ENCODE peak calls at places on chromosome 21, in six cellular contexts. One of them, this sample, is unnamed.

GRCh38 chr21:14382486-14382834 is 486 bp downstream of the HSPA13 start:
- DNase-seq in AG09319: no peak
- DNase-seq in prostate gland: no peak
- DNase-seq in foreskin fibroblast: no peak
- DNase-seq in K562: no peak
- DNase-seq in B cell: no peak
- DNase-seq in this sample: no peak

GRCh38 chr21:14259669-14260458 is 43.9 kb downstream of the RBM11 start:
- DNase-seq in AG09319: peak
- DNase-seq in prostate gland: no peak
- DNase-seq in foreskin fibroblast: peak
- DNase-seq in K562: peak
- DNase-seq in B cell: peak
- DNase-seq in this sample: no peak

GRCh38 chr21:21807598-21807903 is 809.3 kb downstream of the NCAM2 start:
- DNase-seq in AG09319: no peak
- DNase-seq in prostate gland: no peak
- DNase-seq in foreskin fibroblast: no peak
- DNase-seq in K562: no peak
- DNase-seq in B cell: no peak
- DNase-seq in this sample: no peak

GRCh38 chr21:15793109-15793508 is 63.3 kb downstream of the USP25 start:
- DNase-seq in AG09319: no peak
- DNase-seq in prostate gland: no peak
- DNase-seq in foreskin fibroblast: no peak
- DNase-seq in K562: no peak
- DNase-seq in B cell: no peak
- DNase-seq in this sample: no peak

GRCh38 chr21:28884481-28884880 is 108.2 kb downstream of the LTN1 start:
- DNase-seq in AG09319: no peak
- DNase-seq in prostate gland: no peak
- DNase-seq in foreskin fibroblast: no peak
- DNase-seq in K562: no peak
- DNase-seq in B cell: peak
- DNase-seq in this sample: no peak

GRCh38 chr21:28226563-28226962 is 766.1 kb downstream of the LTN1 start:
- DNase-seq in AG09319: no peak
- DNase-seq in prostate gland: no peak
- DNase-seq in foreskin fibroblast: no peak
- DNase-seq in K562: no peak
- DNase-seq in B cell: no peak
- DNase-seq in this sample: no peak

GRCh38 chr21:14438204-14438603 is 55.3 kb upstream of the HSPA13 start:
- DNase-seq in AG09319: no peak
- DNase-seq in prostate gland: no peak
- DNase-seq in foreskin fibroblast: no peak
- DNase-seq in K562: no peak
- DNase-seq in B cell: no peak
- DNase-seq in this sample: no peak

GRCh38 chr21:33492571-33492970 is 1.1 kb upstream of the DNAJC28 start:
- DNase-seq in AG09319: no peak
- DNase-seq in prostate gland: no peak
- DNase-seq in foreskin fibroblast: peak
- DNase-seq in K562: no peak
- DNase-seq in B cell: no peak
- DNase-seq in this sample: no peak

GRCh38 chr21:24290151-24290833 is 1317.0 kb downstream of the MRPL39 start:
- DNase-seq in AG09319: no peak
- DNase-seq in prostate gland: no peak
- DNase-seq in foreskin fibroblast: no peak
- DNase-seq in K562: no peak
- DNase-seq in B cell: no peak
- DNase-seq in this sample: no peak

GRCh38 chr21:28793043-28793442 is 199.6 kb downstream of the LTN1 start:
- DNase-seq in AG09319: no peak
- DNase-seq in prostate gland: no peak
- DNase-seq in foreskin fibroblast: peak
- DNase-seq in K562: no peak
- DNase-seq in B cell: no peak
- DNase-seq in this sample: no peak

GRCh38 chr21:36909423-36909822 is 57.0 kb downstream of the HLCS start:
- DNase-seq in AG09319: no peak
- DNase-seq in prostate gland: no peak
- DNase-seq in foreskin fibroblast: no peak
- DNase-seq in K562: no peak
- DNase-seq in B cell: no peak
- DNase-seq in this sample: no peak

GRCh38 chr21:23900727-23901126 is 1706.6 kb downstream of the MRPL39 start:
- DNase-seq in AG09319: no peak
- DNase-seq in prostate gland: no peak
- DNase-seq in foreskin fibroblast: no peak
- DNase-seq in K562: no peak
- DNase-seq in B cell: no peak
- DNase-seq in this sample: no peak

GRCh38 chr21:14725219-14725618 is 179.1 kb upstream of the SAMSN1 start:
- DNase-seq in AG09319: no peak
- DNase-seq in prostate gland: no peak
- DNase-seq in foreskin fibroblast: no peak
- DNase-seq in K562: no peak
- DNase-seq in B cell: no peak
- DNase-seq in this sample: no peak

GRCh38 chr21:32329331-32329730 is 30.7 kb downstream of the MRAP start:
- DNase-seq in AG09319: no peak
- DNase-seq in prostate gland: no peak
- DNase-seq in foreskin fibroblast: peak
- DNase-seq in K562: no peak
- DNase-seq in B cell: no peak
- DNase-seq in this sample: no peak

GRCh38 chr21:33039542-33039941 is 13.8 kb downstream of the OLIG2 start:
- DNase-seq in AG09319: no peak
- DNase-seq in prostate gland: no peak
- DNase-seq in foreskin fibroblast: no peak
- DNase-seq in K562: no peak
- DNase-seq in B cell: no peak
- DNase-seq in this sample: no peak

GRCh38 chr21:36120304-36120902 is 14.5 kb upstream of the CBR3 start:
- DNase-seq in AG09319: no peak
- DNase-seq in prostate gland: no peak
- DNase-seq in foreskin fibroblast: no peak
- DNase-seq in K562: no peak
- DNase-seq in B cell: no peak
- DNase-seq in this sample: no peak

GRCh38 chr21:16199539-16199938 is 469.8 kb downstream of the USP25 start:
- DNase-seq in AG09319: no peak
- DNase-seq in prostate gland: no peak
- DNase-seq in foreskin fibroblast: no peak
- DNase-seq in K562: no peak
- DNase-seq in B cell: no peak
- DNase-seq in this sample: no peak

GRCh38 chr21:37742532-37742931 is 173.7 kb downstream of the KCNJ6 start:
- DNase-seq in AG09319: no peak
- DNase-seq in prostate gland: no peak
- DNase-seq in foreskin fibroblast: peak
- DNase-seq in K562: no peak
- DNase-seq in B cell: no peak
- DNase-seq in this sample: no peak

DNA sequence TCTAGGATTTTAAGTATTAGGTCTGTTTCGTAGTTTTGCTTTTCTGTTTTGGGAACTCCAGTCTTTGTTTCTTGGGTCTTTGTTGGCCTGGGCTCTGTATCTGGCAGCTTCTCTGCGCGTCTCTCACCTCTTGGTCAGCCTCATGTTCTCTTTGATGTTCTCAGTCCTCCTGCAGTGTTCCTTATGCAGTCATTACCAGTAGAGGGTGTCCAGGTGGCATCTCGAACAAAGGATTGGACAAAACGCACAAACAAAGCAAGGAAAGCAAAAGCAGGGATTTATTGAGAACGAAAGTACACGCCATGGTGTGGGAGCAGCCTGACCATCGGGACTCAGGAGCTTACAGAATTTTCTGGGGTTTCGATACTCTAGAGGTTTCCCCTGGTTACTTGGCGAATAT is 133.7 kb upstream of the COL6A1 start:
- DNase-seq in AG09319: no peak
- DNase-seq in prostate gland: no peak
- DNase-seq in foreskin fibroblast: no peak
- DNase-seq in K562: no peak
- DNase-seq in B cell: no peak
- DNase-seq in this sample: no peak
- TF ChIP-seq CTCF in AG09319: no peak
- TF ChIP-seq CTCF in prostate gland: no peak
- TF ChIP-seq CTCF in foreskin fibroblast: no peak
- TF ChIP-seq CTCF in K562: no peak
- TF ChIP-seq CTCF in B cell: no peak
- TF ChIP-seq CTCF in this sample: no peak

DNA sequence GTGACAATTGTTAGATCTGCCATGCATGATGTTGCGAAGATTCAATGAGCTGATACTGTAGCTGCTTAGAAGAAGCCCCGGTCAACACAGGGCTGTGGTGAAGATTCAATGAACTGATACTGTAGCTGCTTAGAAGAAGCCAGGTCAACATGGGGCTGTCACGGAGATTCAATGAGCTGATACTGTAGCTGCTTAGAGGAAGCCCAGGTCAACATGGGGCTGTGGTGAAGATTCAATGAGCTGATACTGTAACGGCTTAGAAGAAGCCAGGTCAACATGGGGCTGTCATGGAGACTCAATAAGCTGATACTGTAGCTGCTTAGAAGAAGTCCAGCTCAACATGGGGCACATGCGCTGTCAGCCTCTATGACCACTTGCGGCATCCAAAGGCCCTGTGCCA is 18.8 kb upstream of the BACE2 start:
- DNase-seq in AG09319: no peak
- DNase-seq in prostate gland: no peak
- DNase-seq in foreskin fibroblast: no peak
- DNase-seq in K562: no peak
- DNase-seq in B cell: no peak
- DNase-seq in this sample: no peak
- TF ChIP-seq CTCF in AG09319: no peak
- TF ChIP-seq CTCF in prostate gland: no peak
- TF ChIP-seq CTCF in foreskin fibroblast: no peak
- TF ChIP-seq CTCF in K562: no peak
- TF ChIP-seq CTCF in B cell: no peak
- TF ChIP-seq CTCF in this sample: no peak

GRCh38 chr21:44377922-44378645 is 24.7 kb downstream of the TRPM2 start:
- DNase-seq in AG09319: no peak
- DNase-seq in prostate gland: no peak
- DNase-seq in foreskin fibroblast: no peak
- DNase-seq in K562: no peak
- DNase-seq in B cell: no peak
- DNase-seq in this sample: no peak

GRCh38 chr21:44375686-44376320 is 22.4 kb downstream of the TRPM2 start:
- DNase-seq in AG09319: no peak
- DNase-seq in prostate gland: no peak
- DNase-seq in foreskin fibroblast: no peak
- DNase-seq in K562: no peak
- DNase-seq in B cell: no peak
- DNase-seq in this sample: no peak

GRCh38 chr21:44378646-44379581 is 25.5 kb downstream of the TRPM2 start:
- DNase-seq in AG09319: no peak
- DNase-seq in prostate gland: no peak
- DNase-seq in foreskin fibroblast: no peak
- DNase-seq in K562: no peak
- DNase-seq in B cell: no peak
- DNase-seq in this sample: no peak

GRCh38 chr21:44376606-44377005 is 23.2 kb downstream of the TRPM2 start:
- DNase-seq in AG09319: no peak
- DNase-seq in prostate gland: no peak
- DNase-seq in foreskin fibroblast: no peak
- DNase-seq in K562: no peak
- DNase-seq in B cell: no peak
- DNase-seq in this sample: no peak

DNA sequence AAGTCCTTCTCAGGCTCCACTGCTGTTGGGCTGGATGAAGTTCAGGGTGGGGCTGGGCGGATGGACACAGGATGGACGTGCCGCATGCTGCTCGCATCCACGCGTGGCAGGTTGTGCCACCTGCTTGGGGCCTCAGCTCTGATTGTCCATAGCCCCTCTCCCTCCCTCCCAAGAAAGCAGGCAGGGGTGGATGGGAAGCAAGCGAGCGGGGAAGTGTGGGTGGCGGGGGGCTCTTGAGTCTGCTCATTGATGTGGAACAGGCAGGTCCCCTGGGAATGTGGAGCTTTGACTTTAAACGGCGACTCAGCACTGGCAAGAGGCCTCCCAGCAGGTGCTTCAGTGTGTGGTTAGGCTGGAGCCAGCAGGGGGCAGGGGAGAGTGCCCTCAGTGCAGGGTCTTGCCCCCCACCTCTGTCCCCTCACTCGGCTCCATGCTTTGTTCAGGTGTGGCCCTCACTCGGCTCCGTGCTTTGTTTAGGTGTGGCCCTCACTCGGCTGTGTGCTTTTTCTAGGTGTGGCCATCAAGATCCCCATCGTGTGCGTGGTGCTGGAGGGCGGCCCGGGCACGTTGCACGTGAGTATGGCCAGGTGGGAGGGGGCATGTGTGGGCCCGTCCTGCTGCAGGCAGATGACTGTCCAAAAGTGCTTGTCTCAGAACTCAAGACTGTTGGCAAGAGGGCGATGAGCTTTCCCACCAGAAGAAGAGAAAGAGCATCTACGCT is 23.9 kb downstream of the TRPM2 start:
- DNase-seq in AG09319: no peak
- DNase-seq in prostate gland: no peak
- DNase-seq in foreskin fibroblast: no peak
- DNase-seq in K562: peak
- DNase-seq in B cell: no peak
- DNase-seq in this sample: no peak
- TF ChIP-seq CTCF in AG09319: no peak
- TF ChIP-seq CTCF in prostate gland: no peak
- TF ChIP-seq CTCF in foreskin fibroblast: no peak
- TF ChIP-seq CTCF in K562: no peak
- TF ChIP-seq CTCF in B cell: no peak
- TF ChIP-seq CTCF in this sample: no peak

DNA sequence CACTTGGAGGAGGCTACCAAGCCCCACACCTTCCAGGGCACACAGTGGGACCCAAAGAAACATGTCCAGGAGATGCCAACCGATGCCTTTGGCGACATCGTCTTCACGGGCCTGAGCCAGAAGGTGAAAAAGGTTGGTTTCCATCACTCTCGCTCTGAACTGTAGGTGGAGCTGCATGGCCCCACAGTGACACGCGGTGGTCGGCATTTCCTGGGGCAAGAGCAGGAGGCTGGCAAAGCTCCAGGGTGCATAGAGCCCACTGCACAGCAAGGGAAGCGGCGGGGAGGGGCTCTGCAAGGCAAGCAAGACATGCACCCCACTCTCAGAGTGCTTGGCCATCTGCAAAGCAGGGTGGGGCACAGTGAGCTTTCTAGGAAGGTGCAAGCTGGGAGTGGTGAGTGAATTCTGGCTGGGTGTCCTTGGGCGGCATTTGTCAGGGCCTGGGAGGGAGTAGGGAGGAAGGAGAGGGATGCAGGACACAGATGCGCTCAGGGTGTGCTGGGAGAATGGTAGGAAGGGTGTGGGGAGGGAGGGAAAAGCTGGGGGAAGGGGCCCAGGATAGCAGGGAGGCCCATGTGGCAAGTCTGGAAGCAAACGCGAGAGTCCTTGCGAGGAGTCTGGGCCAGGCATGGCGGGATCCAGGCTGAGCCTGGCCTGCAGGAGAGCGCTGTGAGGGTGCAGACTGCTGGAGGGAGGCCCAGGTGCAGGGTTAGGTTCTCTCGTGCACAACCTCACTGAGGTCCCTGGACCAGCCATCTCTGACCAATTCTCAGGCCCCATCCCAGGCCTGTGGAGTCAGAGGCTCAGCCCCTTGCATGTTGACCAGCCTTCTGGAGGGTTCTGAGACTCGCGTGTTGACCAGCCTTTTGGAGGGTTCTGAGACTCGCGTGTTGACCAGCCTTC is 11.0 kb downstream of the TRPM2 start:
- DNase-seq in AG09319: no peak
- DNase-seq in prostate gland: no peak
- DNase-seq in foreskin fibroblast: no peak
- DNase-seq in K562: no peak
- DNase-seq in B cell: no peak
- DNase-seq in this sample: no peak
- TF ChIP-seq CTCF in AG09319: no peak
- TF ChIP-seq CTCF in prostate gland: no peak
- TF ChIP-seq CTCF in foreskin fibroblast: no peak
- TF ChIP-seq CTCF in K562: no peak
- TF ChIP-seq CTCF in B cell: no peak
- TF ChIP-seq CTCF in this sample: no peak

This sample was measured in mesothelial cell of epicardium.